ENCODE peak calls at places on chromosomes 3 and 15, in five cellular contexts. U, K, A, Q and M are unnamed samples. For H3K36me3, the result is how much of the 10 kb centered on the place peaks cover.

GRCh38 chr3:195820186-195820585 is 8.5 kb upstream of the MUC4 start:
- DNase-seq in U (no peak), K (no peak), A (no peak), Q (no peak), M (no peak)

GRCh38 chr15:72778796-72779195 is 4.8 kb downstream of the ADPGK start:
- DNase-seq in U (no peak), K (no peak), A (no peak), Q (no peak), M (no peak)

GRCh38 chr3:99256788-99257187 is 355.3 kb upstream of the DCBLD2 start:
- DNase-seq in U (no peak), K (no peak), A (no peak), Q (no peak), M (no peak)

GRCh38 chr3:72346526-72346926 is 501.7 kb downstream of the SHQ1 start:
- DNase-seq in U (no peak), K (peak), A (no peak), Q (no peak), M (no peak)

GRCh38 chr15:69035205-69035917 is 20.9 kb downstream of the NOX5 start:
- DNase-seq in U (no peak), K (no peak), A (no peak), Q (no peak), M (no peak)

GRCh38 chr3:15629860-15630597 is 28.5 kb downstream of the BTD start:
- DNase-seq in U (no peak), K (peak), A (no peak), Q (peak), M (peak)

GRCh38 chr3:64798316-64798715 is 110.5 kb upstream of the ADAMTS9 start:
- DNase-seq in U (no peak), K (no peak), A (peak), Q (no peak), M (no peak)

GRCh38 chr3:31890007-31890406 is 91.1 kb downstream of the OSBPL10 start:
- DNase-seq in U (no peak), K (no peak), A (no peak), Q (no peak), M (no peak)

GRCh38 chr15:28274635-28275034 is 47.3 kb downstream of the HERC2 start:
- DNase-seq in U (no peak), K (no peak), A (no peak), Q (no peak), M (no peak)

GRCh38 chr3:18623220-18623619 is 198.1 kb upstream of the SATB1 start:
- DNase-seq in U (no peak), K (no peak), A (no peak), Q (no peak), M (no peak)

GRCh38 chr15:65660927-65661326 is 39.2 kb downstream of the SLC24A1 start:
- DNase-seq in U (no peak), K (no peak), A (no peak), Q (no peak), M (no peak)

GRCh38 chr3:124597273-124597672 is 133.0 kb upstream of the UMPS start:
- DNase-seq in U (no peak), K (no peak), A (no peak), Q (no peak), M (no peak)

GRCh38 chr3:33440578-33441321 is 545 bp upstream of the UBP1 start:
- DNase-seq in U (peak), K (peak), A (peak), Q (peak), M (peak)

GRCh38 chr3:196227629-196228493 is 11.5 kb downstream of the SLC51A start:
- DNase-seq in U (no peak), K (no peak), A (no peak), Q (peak), M (no peak)

GRCh38 chr15:64897345-64897985 is 14.2 kb upstream of the ANKDD1A start:
- DNase-seq in U (peak), K (no peak), A (peak), Q (no peak), M (no peak)

GRCh38 chr15:91348812-91349500 is 248.9 kb downstream of the SV2B start:
- DNase-seq in U (no peak), K (no peak), A (no peak), Q (no peak), M (no peak)

GRCh38 chr3:18827664-18828063 is 320.6 kb upstream of the KCNH8 start:
- DNase-seq in U (no peak), K (no peak), A (no peak), Q (no peak), M (no peak)

GRCh38 chr3:101167341-101167740 is 153.0 kb downstream of the IMPG2 start:
- DNase-seq in U (no peak), K (no peak), A (no peak), Q (no peak), M (no peak)

GRCh38 chr3:128343287-128344045 is 123.2 kb downstream of the DNAJB8 start:
- DNase-seq in U (no peak), K (no peak), A (no peak), Q (peak), M (no peak)

GRCh38 chr15:57256941-57257340 is 119.4 kb upstream of the CGNL1 start:
- DNase-seq in U (no peak), K (no peak), A (no peak), Q (no peak), M (no peak)

GRCh38 chr3:69240651-69241578 is 118.5 kb upstream of the LMOD3 start:
- DNase-seq in U (no peak), K (no peak), A (no peak), Q (no peak), M (no peak)

GRCh38 chr15:38928431-38928830 is 363.8 kb upstream of the RASGRP1 start:
- DNase-seq in U (no peak), K (no peak), A (no peak), Q (no peak), M (no peak)

GRCh38 chr15:67100808-67101581 is 35.6 kb downstream of the SMAD3 start:
- DNase-seq in U (no peak), K (peak), A (no peak), Q (no peak), M (no peak)

GRCh38 chr3:11587766-11588165 is 55.9 kb downstream of the VGLL4 start:
- DNase-seq in U (no peak), K (no peak), A (no peak), Q (peak), M (no peak)

GRCh38 chr3:40780341-40780800 is 255.6 kb downstream of the ZNF621 start:
- DNase-seq in U (peak), K (no peak), A (peak), Q (peak), M (no peak)

GRCh38 chr3:177385831-177386301 is 188.6 kb upstream of the TBL1XR1 start:
- DNase-seq in U (no peak), K (no peak), A (no peak), Q (no peak), M (no peak)

GRCh38 chr3:185595520-185595919 is 9.4 kb downstream of the SENP2 start:
- DNase-seq in U (no peak), K (no peak), A (no peak), Q (no peak), M (no peak)

GRCh38 chr3:38397320-38397719 is 50.7 kb downstream of the XYLB start:
- DNase-seq in U (no peak), K (no peak), A (no peak), Q (no peak), M (no peak)

GRCh38 chr3:72665701-72666443 is 182.4 kb downstream of the SHQ1 start:
- DNase-seq in U (no peak), K (peak), A (no peak), Q (peak), M (no peak)

GRCh38 chr15:27057904-27058645 is 87.1 kb downstream of the GABRG3 start:
- DNase-seq in U (no peak), K (no peak), A (no peak), Q (no peak), M (no peak)

GRCh38 chr15:78105541-78106241 is 13.3 kb downstream of the SH2D7 start:
- DNase-seq in U (no peak), K (no peak), A (peak), Q (no peak), M (no peak)

DNA sequence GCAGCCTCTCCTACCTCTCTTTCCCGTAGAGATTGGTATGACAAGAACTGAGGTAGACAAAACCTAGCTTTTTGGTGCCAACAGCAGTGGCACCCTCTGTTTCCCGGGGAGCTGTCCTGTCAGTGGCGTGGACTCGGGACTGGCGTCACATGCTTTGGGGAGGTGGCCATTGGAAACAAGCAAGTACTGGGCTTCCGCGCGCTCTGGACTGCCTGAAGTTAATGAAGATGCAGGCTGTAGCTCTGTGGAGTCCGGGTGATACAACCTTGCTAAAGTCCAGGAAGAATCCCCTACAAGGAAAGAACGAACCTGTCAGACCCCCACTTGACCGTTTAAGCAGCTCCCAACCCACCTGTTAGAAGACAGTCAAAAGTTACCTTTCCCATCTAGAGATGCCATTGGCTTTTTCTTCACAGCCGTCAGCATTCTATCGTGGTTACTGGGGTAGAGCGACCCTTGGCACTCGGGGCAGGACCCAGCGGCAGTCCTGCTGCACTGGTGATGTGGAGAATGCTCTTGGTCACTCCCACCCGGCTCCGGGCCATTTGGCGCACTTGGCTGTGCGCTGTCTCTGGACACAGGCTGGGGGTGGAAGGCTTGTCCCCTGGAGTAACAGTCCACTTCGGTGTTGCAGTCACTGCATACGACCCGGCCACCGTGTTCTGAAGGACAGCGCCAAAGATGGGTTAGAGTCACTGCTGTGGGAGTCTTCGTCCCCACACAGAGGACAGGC is 120.5 kb downstream of the LRIG1 start:
- DNase-seq in U (no peak), K (no peak), A (no peak), Q (no peak), M (no peak)
- H3K36me3 ChIP-seq in U (under half), K (half or more), A (half or more), Q (half or more), M (half or more)

GRCh38 chr15:43763819-43764446 is 12.8 kb downstream of the ELL3 start:
- DNase-seq in U (no peak), K (no peak), A (no peak), Q (no peak), M (no peak)
- H3K36me3 ChIP-seq in U (under half), K (half or more), A (half or more), Q (under half), M (half or more)

GRCh38 chr3:45628746-45629145 is 34.2 kb downstream of the LIMD1 start:
- DNase-seq in U (no peak), K (no peak), A (no peak), Q (no peak), M (no peak)

GRCh38 chr3:45623434-45623833 is 28.9 kb downstream of the LIMD1 start:
- DNase-seq in U (no peak), K (no peak), A (peak), Q (no peak), M (no peak)

GRCh38 chr3:45626096-45626887 is 31.7 kb downstream of the LIMD1 start:
- DNase-seq in U (no peak), K (no peak), A (no peak), Q (no peak), M (no peak)

GRCh38 chr3:45618081-45618509 is 23.5 kb downstream of the LIMD1 start:
- DNase-seq in U (no peak), K (no peak), A (peak), Q (peak), M (no peak)

GRCh38 chr3:45623846-45624245 is 29.3 kb downstream of the LIMD1 start:
- DNase-seq in U (no peak), K (no peak), A (no peak), Q (no peak), M (no peak)
- H3K36me3 ChIP-seq in U (under half), K (under half), A (under half), Q (under half), M (under half)

DNA sequence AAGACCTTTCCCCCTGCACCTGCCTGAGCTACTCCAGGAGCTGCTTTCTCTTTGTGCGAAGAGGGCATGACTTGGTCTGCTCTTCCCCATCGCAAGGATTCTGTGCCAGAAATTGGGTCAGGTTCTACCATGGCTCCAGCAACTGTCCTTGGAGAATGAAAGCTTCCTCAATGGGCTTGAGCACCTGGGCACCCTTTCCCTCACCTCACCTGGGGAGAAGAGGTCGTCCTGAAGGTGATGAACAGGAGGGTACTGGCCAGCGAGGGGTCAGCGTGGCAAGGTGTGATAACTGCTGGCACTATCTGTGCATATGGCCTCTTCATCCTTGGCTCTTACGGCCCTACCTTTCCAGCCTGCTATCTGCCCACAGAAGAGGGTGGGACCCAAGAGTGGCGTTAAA is 899 bp upstream of the RBM15B start:
- DNase-seq in U (no peak), K (no peak), A (no peak), Q (no peak), M (no peak)
- H3K36me3 ChIP-seq in U (under half), K (under half), A (half or more), Q (under half), M (under half)

GRCh38 chr3:172752651-172753050 is 2.1 kb downstream of the ECT2 start:
- DNase-seq in U (no peak), K (no peak), A (no peak), Q (no peak), M (no peak)
- H3K36me3 ChIP-seq in U (under half), K (under half), A (under half), Q (under half), M (under half)

GRCh38 chr15:89317188-89317720 is 17.4 kb downstream of the POLG start:
- DNase-seq in U (no peak), K (no peak), A (no peak), Q (no peak), M (no peak)
- H3K36me3 ChIP-seq in U (under half), K (half or more), A (half or more), Q (under half), M (half or more)

GRCh38 chr15:41919954-41920538 is 26.2 kb upstream of the SPTBN5 start:
- DNase-seq in U (no peak), K (no peak), A (peak), Q (peak), M (no peak)
- H3K36me3 ChIP-seq in U (under half), K (under half), A (under half), Q (under half), M (under half)

DNA sequence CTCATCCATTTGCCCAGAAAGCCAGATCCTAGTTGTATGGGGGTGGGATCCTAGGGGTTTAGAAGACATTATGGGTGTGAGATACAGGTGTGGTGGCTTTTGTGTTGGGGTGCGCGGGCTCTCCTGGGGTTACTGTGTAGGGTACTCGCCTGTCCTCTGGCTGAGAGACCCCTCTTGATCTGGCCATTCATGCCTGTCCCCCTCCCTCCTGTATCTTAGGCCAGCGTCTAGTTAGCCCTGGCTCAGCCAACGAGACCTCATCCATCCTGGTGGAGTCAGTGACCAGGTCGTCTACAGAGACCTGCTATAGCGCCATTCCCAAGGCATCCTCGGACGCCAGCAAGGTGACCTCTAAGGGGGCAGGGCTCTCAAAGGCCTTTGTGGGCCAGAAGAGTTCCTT is 41.4 kb downstream of the DNASE1L3 start:
- DNase-seq in U (no peak), K (no peak), A (no peak), Q (no peak), M (no peak)
- H3K36me3 ChIP-seq in U (under half), K (under half), A (under half), Q (under half), M (under half)

DNA sequence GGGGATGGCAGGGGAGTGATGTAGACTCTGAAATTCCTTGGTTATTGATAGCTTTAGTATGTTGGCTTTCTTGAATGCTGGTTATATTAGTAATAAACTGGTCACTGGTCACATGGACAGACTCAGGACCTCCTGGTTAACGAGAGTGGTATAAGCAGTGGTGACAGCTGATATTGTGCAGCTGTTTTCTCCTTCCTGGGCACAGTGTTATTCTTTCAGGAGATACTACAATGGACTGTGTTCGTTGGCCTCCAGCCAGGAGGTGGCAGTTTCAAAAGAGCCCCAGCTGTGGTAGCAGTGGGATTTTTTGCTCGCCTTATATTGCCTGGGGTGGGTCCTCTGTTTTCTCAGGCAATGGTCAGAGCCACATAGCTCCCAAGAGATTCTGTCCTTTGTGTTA is 181.6 kb upstream of the RBMS3 start:
- DNase-seq in U (no peak), K (no peak), A (no peak), Q (no peak), M (no peak)
- H3K36me3 ChIP-seq in U (under half), K (under half), A (under half), Q (under half), M (under half)